ENCODE peak calls at places on chromosomes 2 and 18, in five cellular contexts. N is H9, Y is body of pancreas, B is lower lobe of right lung, E is HFF-Myc. C is an unnamed sample.

GRCh38 chr2:100655446-100655845 is 92.7 kb downstream of the PDCL3 start:
- DNase-seq in N (no peak), Y (no peak), B (no peak), E (no peak), C (peak)

GRCh38 chr2:149456285-149456684 is 125.9 kb downstream of the LYPD6 start:
- DNase-seq in N (no peak), Y (no peak), B (no peak), E (no peak), C (no peak)

GRCh38 chr2:238320648-238321281 is 447 bp downstream of the TRAF3IP1 start:
- DNase-seq in N (no peak), Y (no peak), B (no peak), E (no peak), C (no peak)

GRCh38 chr2:30373881-30374302 is 73.2 kb upstream of the LCLAT1 start:
- DNase-seq in N (peak), Y (no peak), B (no peak), E (no peak), C (no peak)

GRCh38 chr18:60889442-60889841 is 443.8 kb upstream of the CDH20 start:
- DNase-seq in N (no peak), Y (no peak), B (no peak), E (no peak), C (no peak)

GRCh38 chr18:75218064-75218463 is 7.5 kb downstream of the TSHZ1 start:
- DNase-seq in N (no peak), Y (no peak), B (no peak), E (no peak), C (no peak)

GRCh38 chr2:239611222-239611795 is 210.5 kb upstream of the HDAC4 start:
- DNase-seq in N (no peak), Y (no peak), B (no peak), E (no peak), C (peak)

GRCh38 chr2:136019304-136019703 is 33.9 kb upstream of the DARS1 start:
- DNase-seq in N (no peak), Y (no peak), B (no peak), E (no peak), C (no peak)

GRCh38 chr2:232653441-232653840 is 20.0 kb downstream of the EFHD1 start:
- DNase-seq in N (no peak), Y (no peak), B (no peak), E (no peak), C (no peak)

GRCh38 chr18:74413811-74414210 is 43.3 kb downstream of the DIPK1C start:
- DNase-seq in N (no peak), Y (no peak), B (no peak), E (no peak), C (no peak)

GRCh38 chr18:44733069-44733753 is 52.5 kb downstream of the SETBP1 start:
- DNase-seq in N (no peak), Y (no peak), B (no peak), E (peak), C (no peak)

GRCh38 chr2:59584958-59585357 is 968.5 kb downstream of the BCL11A start:
- DNase-seq in N (peak), Y (no peak), B (no peak), E (no peak), C (no peak)
- TF ChIP-seq CTCF in N (peak), Y (no peak), B (no peak), E (peak), C (peak)

GRCh38 chr2:27133905-27134780 is at the start of gene PREB:
- DNase-seq in N (peak), Y (peak), B (peak), E (peak), C (peak)
- TF ChIP-seq CTCF in N (peak), Y (no peak), B (peak), E (peak), C (peak)

DNA sequence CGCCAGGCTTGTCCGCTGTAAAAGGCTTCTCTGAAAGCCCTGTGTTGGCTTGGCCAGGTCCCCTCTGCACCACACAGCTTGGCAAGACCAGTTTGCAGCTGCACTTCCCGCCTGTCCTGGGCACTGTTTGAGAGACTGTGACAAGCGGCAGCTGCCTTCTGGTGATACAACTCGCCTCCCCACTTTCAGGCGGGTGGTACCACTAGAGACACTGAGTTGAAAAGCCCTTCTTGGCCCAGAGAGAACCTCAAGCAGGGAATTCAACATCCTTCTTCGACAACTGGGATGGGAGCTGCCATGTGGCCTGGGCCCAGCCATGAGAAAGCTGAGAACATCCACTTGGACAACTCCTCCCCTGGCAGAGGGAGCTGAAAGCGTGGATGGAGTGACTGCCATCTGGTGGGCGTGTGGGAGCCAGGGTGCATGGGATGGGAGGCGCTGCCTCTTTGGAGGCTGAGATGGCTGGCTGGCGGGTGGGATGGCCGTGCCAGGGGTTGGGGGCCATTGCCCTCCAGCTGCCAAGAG is 125.5 kb upstream of the REV1 start:
- DNase-seq in N (peak), Y (no peak), B (no peak), E (no peak), C (no peak)
- TF ChIP-seq CTCF in N (peak), Y (no peak), B (no peak), E (no peak), C (peak)

GRCh38 chr2:164657129-164657528 is 35.8 kb upstream of the GRB14 start:
- DNase-seq in N (no peak), Y (no peak), B (no peak), E (peak), C (no peak)

GRCh38 chr2:164661349-164661748 is 40.1 kb upstream of the GRB14 start:
- DNase-seq in N (no peak), Y (no peak), B (no peak), E (no peak), C (no peak)

GRCh38 chr2:164655336-164655735 is 34.1 kb upstream of the GRB14 start:
- DNase-seq in N (no peak), Y (no peak), B (no peak), E (no peak), C (no peak)

GRCh38 chr2:164651361-164651760 is 30.1 kb upstream of the GRB14 start:
- DNase-seq in N (peak), Y (no peak), B (no peak), E (no peak), C (no peak)

GRCh38 chr2:164655750-164656149 is 34.5 kb upstream of the GRB14 start:
- DNase-seq in N (no peak), Y (no peak), B (no peak), E (no peak), C (no peak)
- TF ChIP-seq CTCF in N (peak), Y (no peak), B (no peak), E (no peak), C (peak)

DNA sequence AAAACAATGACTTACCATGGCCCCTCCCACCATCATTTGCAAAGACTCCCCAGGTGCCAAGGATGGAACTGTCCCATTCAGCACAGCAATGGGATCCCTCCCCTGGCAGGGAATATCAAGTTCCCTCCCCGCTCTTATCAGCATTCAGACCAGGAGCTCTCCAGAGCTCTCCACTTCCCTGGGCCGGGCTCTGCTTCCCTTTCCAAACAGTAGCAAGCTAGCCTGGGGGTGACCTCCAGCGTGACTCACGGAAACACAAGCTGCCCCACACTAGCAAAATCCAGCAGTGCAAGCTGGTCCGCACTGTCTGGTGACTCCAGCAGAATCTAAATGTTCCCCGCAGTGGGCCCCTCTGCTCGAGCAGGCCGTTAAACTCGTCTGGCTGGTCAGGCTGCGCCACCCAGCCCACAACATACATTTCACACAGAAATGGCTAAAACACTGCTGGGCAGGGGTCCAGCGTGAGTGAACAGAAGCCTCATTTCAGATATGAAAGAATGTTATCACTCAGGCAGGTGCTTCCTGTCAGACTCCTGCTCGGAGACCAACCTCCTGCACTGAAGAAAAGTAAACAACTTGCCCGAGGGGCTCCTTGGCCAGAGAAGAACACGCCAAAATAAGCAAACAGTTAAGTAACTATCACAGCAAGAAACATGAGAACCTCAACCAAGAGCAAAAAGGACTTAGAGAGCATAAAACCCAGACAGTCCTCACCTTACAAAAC is 33.9 kb downstream of the STAT1 start:
- DNase-seq in N (no peak), Y (peak), B (peak), E (no peak), C (peak)
- TF ChIP-seq CTCF in N (no peak), Y (no peak), B (no peak), E (no peak), C (peak)

C was measured in osteocyte.